ENCODE peak calls at places on chromosomes 6 and 20, in ten cellular contexts. X is GM23248; O is fibroblast of villous mesenchyme; U is stomach; M is body of pancreas; C is PC-3; H is CD8-positive, alpha-beta T cell; S is A549; R is HFF-Myc; Y is fibroblast of the aortic adventitia. A is an unnamed sample.

GRCh38 chr6:114634016-114634415 is 291.2 kb upstream of the HS3ST5 start:
- DNase-seq in X (no peak), O (no peak), U (no peak), M (no peak), C (peak), H (no peak), S (no peak), R (no peak), Y (no peak), A (no peak)

GRCh38 chr6:112827793-112828192 is 480.7 kb downstream of the RFPL4B start:
- DNase-seq in X (peak), O (no peak), U (no peak), M (no peak), C (no peak), H (no peak), S (no peak), R (no peak), Y (peak), A (no peak)

GRCh38 chr6:42970859-42971612 is 7.9 kb downstream of the PEX6 start:
- DNase-seq in X (peak), O (peak), U (no peak), M (no peak), C (peak), H (no peak), S (no peak), R (no peak), Y (no peak), A (no peak)

GRCh38 chr20:8287328-8287727 is 155.3 kb downstream of the PLCB1 start:
- DNase-seq in X (no peak), O (no peak), U (no peak), M (no peak), C (no peak), H (no peak), S (no peak), R (no peak), Y (no peak), A (no peak)

GRCh38 chr6:101083533-101084172 is 202.5 kb upstream of the ASCC3 start:
- DNase-seq in X (peak), O (peak), U (no peak), M (no peak), C (peak), H (no peak), S (peak), R (no peak), Y (peak), A (no peak)

GRCh38 chr6:33710296-33711121 is 991 bp downstream of the UQCC2 start:
- DNase-seq in X (peak), O (no peak), U (no peak), M (no peak), C (no peak), H (no peak), S (no peak), R (no peak), Y (no peak), A (no peak)

GRCh38 chr6:161242779-161243693 is 30.8 kb downstream of the AGPAT4 start:
- DNase-seq in X (peak), O (peak), U (no peak), M (no peak), C (no peak), H (peak), S (no peak), R (no peak), Y (peak), A (peak)

GRCh38 chr6:148343383-148343782 is 745 bp downstream of the SASH1 start:
- DNase-seq in X (peak), O (peak), U (no peak), M (no peak), C (peak), H (no peak), S (no peak), R (no peak), Y (no peak), A (no peak)

GRCh38 chr20:63035284-63036185 is 28.8 kb upstream of the BHLHE23 start:
- DNase-seq in X (no peak), O (no peak), U (no peak), M (no peak), C (no peak), H (no peak), S (no peak), R (no peak), Y (no peak), A (no peak)

GRCh38 chr6:148441454-148441911 is 98.8 kb downstream of the SASH1 start:
- DNase-seq in X (peak), O (peak), U (no peak), M (no peak), C (peak), H (no peak), S (peak), R (peak), Y (peak), A (no peak)

GRCh38 chr6:75568965-75569364 is 32.7 kb upstream of the SENP6 start:
- DNase-seq in X (no peak), O (no peak), U (no peak), M (no peak), C (no peak), H (no peak), S (no peak), R (no peak), Y (no peak), A (no peak)

GRCh38 chr6:93784794-93785757 is 365.7 kb upstream of the EPHA7 start:
- DNase-seq in X (peak), O (peak), U (no peak), M (no peak), C (peak), H (no peak), S (no peak), R (peak), Y (peak), A (no peak)

GRCh38 chr20:63264002-63264401 is 8.6 kb upstream of the ARFGAP1 start:
- DNase-seq in X (no peak), O (no peak), U (no peak), M (no peak), C (no peak), H (no peak), S (no peak), R (no peak), Y (no peak), A (no peak)

GRCh38 chr20:34544109-34544793 is 14.3 kb upstream of the MAP1LC3A start:
- DNase-seq in X (no peak), O (no peak), U (no peak), M (no peak), C (no peak), H (no peak), S (no peak), R (no peak), Y (no peak), A (no peak)

GRCh38 chr20:54649511-54649962 is 174.1 kb downstream of the DOK5 start:
- DNase-seq in X (peak), O (peak), U (peak), M (peak), C (peak), H (peak), S (peak), R (peak), Y (peak), A (peak)

GRCh38 chr20:32522775-32523612 is 62.1 kb downstream of the NOL4L start:
- DNase-seq in X (peak), O (no peak), U (no peak), M (no peak), C (no peak), H (no peak), S (no peak), R (no peak), Y (no peak), A (no peak)

GRCh38 chr6:15330174-15330934 is 84.5 kb downstream of the JARID2 start:
- DNase-seq in X (peak), O (no peak), U (no peak), M (no peak), C (peak), H (no peak), S (no peak), R (no peak), Y (peak), A (no peak)

GRCh38 chr6:101668496-101668895 is 275.0 kb downstream of the GRIK2 start:
- DNase-seq in X (peak), O (no peak), U (no peak), M (no peak), C (no peak), H (no peak), S (no peak), R (no peak), Y (peak), A (no peak)

GRCh38 chr20:52192296-52193007 is 873 bp upstream of the ZFP64 start:
- DNase-seq in X (no peak), O (peak), U (no peak), M (no peak), C (peak), H (no peak), S (peak), R (no peak), Y (peak), A (no peak)

GRCh38 chr6:71482742-71483141 is 194.1 kb downstream of the OGFRL1 start:
- DNase-seq in X (peak), O (no peak), U (no peak), M (no peak), C (peak), H (no peak), S (no peak), R (no peak), Y (peak), A (no peak)

GRCh38 chr6:41519748-41520699 is 26.2 kb upstream of the FOXP4 start:
- DNase-seq in X (no peak), O (peak), U (peak), M (no peak), C (no peak), H (no peak), S (no peak), R (no peak), Y (no peak), A (no peak)

GRCh38 chr6:163635315-163635714 is 220.8 kb downstream of the QKI start:
- DNase-seq in X (no peak), O (no peak), U (no peak), M (no peak), C (no peak), H (no peak), S (no peak), R (no peak), Y (no peak), A (no peak)

GRCh38 chr20:51750037-51750769 is 18.0 kb downstream of the ATP9A start:
- DNase-seq in X (peak), O (peak), U (peak), M (peak), C (peak), H (no peak), S (peak), R (peak), Y (peak), A (peak)

GRCh38 chr20:38112249-38112942 is 52.7 kb downstream of the TGM2 start:
- DNase-seq in X (no peak), O (no peak), U (no peak), M (no peak), C (no peak), H (no peak), S (no peak), R (no peak), Y (no peak), A (no peak)

GRCh38 chr20:32682508-32682987 is 8.8 kb upstream of the C20orf203 start:
- DNase-seq in X (no peak), O (no peak), U (no peak), M (no peak), C (no peak), H (no peak), S (no peak), R (no peak), Y (no peak), A (no peak)

GRCh38 chr6:506508-506907 is 115.0 kb downstream of the IRF4 start:
- DNase-seq in X (no peak), O (no peak), U (no peak), M (no peak), C (no peak), H (no peak), S (no peak), R (no peak), Y (no peak), A (no peak)

GRCh38 chr20:44398303-44398702 is 42.8 kb downstream of the HNF4A start:
- DNase-seq in X (peak), O (no peak), U (no peak), M (no peak), C (peak), H (no peak), S (peak), R (no peak), Y (peak), A (peak)

GRCh38 chr20:3865887-3866407 is 19.3 kb downstream of the MAVS start:
- DNase-seq in X (no peak), O (no peak), U (no peak), M (no peak), C (no peak), H (no peak), S (no peak), R (no peak), Y (no peak), A (no peak)

GRCh38 chr6:6007311-6008113 is 787 bp upstream of the NRN1 start:
- DNase-seq in X (peak), O (no peak), U (no peak), M (no peak), C (no peak), H (no peak), S (no peak), R (no peak), Y (no peak), A (no peak)

DNA sequence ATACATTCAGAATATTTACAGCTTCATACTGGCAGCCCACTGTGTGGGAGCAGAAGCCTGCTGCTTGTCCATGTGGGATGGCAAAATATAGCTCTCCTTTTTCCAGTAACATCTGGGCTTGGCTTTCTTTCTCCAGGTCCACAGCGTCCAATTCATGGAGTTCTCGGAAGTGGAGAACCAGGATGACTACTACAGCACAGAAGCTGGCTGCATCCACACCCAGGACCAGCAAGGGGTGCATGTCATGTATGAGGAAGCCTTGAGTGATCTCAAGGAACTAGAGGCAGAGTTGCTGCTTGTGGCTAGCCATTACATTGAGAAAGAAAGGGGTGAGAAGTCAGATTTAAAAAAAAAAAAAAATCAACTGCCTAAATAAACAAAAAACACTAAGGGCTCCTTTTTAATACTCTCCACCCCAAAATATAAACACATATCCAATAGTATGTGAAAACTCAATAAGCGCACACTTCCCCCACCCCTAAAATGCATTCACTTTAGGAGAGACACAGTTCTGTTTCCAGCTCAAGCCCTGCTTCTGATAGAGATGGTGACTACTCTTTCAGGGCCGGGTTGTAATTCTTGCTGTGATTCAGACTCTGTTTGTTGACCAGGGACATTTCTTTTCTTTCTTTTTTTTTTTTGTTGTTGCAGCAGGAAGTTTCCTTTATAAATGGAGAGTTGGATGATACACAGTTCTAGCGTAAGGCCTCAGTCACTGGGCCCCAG is 142.9 kb downstream of the CD164 start:
- DNase-seq in X (peak), O (peak), U (no peak), M (no peak), C (peak), H (no peak), S (no peak), R (no peak), Y (peak), A (no peak)
- H3K4me3 ChIP-seq in X (no peak), O (no peak), U (no peak), M (no peak), C (no peak), H (no peak), S (no peak), R (no peak), Y (no peak), A (no peak)

GRCh38 chr6:142171351-142171750 is 24.3 kb downstream of the VTA1 start:
- DNase-seq in X (no peak), O (no peak), U (no peak), M (no peak), C (no peak), H (no peak), S (no peak), R (no peak), Y (no peak), A (no peak)
- H3K4me3 ChIP-seq in X (no peak), O (no peak), U (no peak), M (no peak), C (no peak), H (no peak), S (no peak), R (no peak), Y (no peak), A (no peak)

DNA sequence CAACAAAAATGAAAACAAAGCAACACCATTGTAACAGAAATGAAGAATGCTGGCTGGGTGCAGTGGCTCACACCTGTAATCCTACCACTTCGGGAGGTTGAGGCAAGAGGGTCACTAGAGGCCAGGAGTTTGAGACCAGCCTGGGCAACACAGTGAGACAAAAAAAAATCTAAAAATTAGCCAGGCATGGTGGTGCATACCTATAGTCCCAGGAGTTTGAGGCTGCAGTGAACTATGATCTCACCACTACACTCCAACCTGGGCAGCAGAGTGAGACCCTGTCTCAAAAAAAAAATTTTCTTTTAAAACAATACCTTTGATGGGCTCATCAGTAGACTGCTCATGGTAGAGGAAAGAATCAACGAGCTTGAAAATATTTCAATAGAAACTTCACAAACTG is 18.5 kb downstream of the NINL start:
- DNase-seq in X (no peak), O (no peak), U (no peak), M (no peak), C (no peak), H (no peak), S (no peak), R (no peak), Y (no peak), A (no peak)
- H3K4me3 ChIP-seq in X (no peak), O (no peak), U (no peak), M (no peak), C (no peak), H (no peak), S (no peak), R (no peak), Y (no peak), A (no peak)

GRCh38 chr20:21767200-21767738 is 61.8 kb downstream of the PAX1 start:
- DNase-seq in X (no peak), O (no peak), U (no peak), M (no peak), C (no peak), H (no peak), S (no peak), R (no peak), Y (no peak), A (no peak)

DNA sequence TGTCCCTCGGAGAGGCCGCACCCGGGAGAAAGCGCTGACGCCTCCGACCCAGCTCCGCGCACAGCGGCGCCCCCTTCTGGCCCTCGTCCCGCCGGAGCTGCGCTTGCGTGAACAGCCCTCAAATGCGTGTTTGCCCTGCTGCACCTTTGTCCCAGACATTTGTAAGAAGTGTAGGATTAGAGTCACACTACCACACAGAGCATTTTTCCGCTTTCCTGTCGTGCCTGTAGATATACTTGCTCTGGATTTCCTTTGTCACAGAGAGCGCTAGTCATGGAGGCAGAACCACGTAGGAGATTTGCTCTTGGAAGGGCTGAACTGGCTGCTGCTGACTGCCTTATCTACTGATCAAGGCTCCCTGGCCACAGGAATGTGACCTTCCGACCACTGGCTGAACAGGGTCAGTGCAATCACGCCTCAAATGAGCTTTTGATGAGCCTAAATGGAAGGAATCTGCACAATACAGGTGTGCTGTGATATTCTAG is 62.3 kb downstream of the PAX1 start:
- DNase-seq in X (no peak), O (no peak), U (no peak), M (peak), C (peak), H (no peak), S (peak), R (no peak), Y (no peak), A (no peak)
- H3K4me3 ChIP-seq in X (no peak), O (no peak), U (no peak), M (no peak), C (no peak), H (no peak), S (no peak), R (no peak), Y (no peak), A (no peak)

GRCh38 chr6:56540232-56540631 is 102.5 kb downstream of the DST start:
- DNase-seq in X (no peak), O (no peak), U (no peak), M (no peak), C (no peak), H (no peak), S (no peak), R (no peak), Y (no peak), A (no peak)
- H3K4me3 ChIP-seq in X (peak), O (peak), U (peak), M (peak), C (peak), H (no peak), S (no peak), R (peak), Y (peak), A (no peak)

DNA sequence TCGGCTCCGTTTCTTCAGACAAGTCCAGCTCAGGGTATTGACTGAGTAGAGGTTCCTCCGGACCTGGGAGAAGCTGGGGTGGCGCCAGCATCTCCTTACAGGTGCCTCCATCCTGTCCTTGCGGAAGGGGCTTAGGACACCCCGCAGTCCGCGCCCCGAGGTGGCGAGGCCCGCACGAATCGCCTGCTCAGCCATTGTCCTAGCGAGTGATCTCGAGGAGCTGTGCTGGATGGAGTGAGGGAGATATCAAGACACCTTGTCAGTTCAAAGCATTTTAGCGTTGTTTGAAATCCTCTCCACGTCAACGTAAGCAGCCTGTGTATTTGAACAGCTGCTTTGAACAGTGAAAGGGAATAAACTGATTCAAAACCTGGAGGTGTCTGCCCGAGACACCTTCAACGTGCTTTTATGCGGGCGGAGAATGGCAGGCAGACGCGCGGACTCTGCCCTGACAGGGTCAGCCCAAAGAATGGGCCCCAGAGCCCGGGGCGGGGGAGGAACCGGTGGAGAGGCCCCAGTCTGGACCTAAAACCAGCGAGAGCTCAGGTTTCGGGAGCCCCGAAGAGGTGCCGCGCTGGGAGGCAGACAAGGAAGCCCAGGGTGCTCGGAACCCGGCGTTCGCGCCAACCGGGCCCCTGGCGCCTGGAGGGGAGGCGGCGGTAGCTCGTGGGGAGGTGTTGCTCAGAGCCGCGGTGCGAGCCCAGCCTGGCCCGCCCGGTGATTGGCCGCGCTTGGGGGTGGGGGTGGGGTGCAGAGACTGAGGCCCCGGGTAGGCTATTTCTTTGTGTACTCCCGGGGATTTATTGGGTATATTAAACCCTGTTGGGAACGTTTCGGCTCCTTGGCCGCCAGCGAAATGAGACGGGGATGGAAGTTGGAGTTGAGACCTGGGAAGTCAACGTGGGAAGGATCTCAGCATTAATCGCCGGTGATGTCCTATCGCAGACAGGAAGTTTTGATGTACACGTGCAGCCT is 3.0 kb upstream of the POU3F2 start:
- DNase-seq in X (no peak), O (no peak), U (no peak), M (no peak), C (no peak), H (no peak), S (no peak), R (no peak), Y (no peak), A (no peak)
- H3K4me3 ChIP-seq in X (peak), O (no peak), U (no peak), M (no peak), C (no peak), H (no peak), S (peak), R (no peak), Y (no peak), A (no peak)

A was measured in AG09309.